ENCODE peak calls at places on chromosome 21, in six cellular contexts. D is transverse colon, H is HCT116, A is prostate gland, X is left ventricle myocardium inferior, Y is adrenal gland. Z is an unnamed sample.
A peak's percentile ranks its signal among the peaks of the same experiment; 100 is the strongest.

GRCh38 chr21:34642211-34643075 is 26.4 kb upstream of the CLIC6 start:
- DNase-seq in D (no peak), H (no peak), A (no peak), X (no peak), Y (no peak), Z (no peak)

GRCh38 chr21:26405735-26406361 is 167.2 kb downstream of the CYYR1 start:
- DNase-seq in D (no peak), H (no peak), A (no peak), X (no peak), Y (peak; percentile 58), Z (no peak)

GRCh38 chr21:32958288-32958992 is 67.3 kb upstream of the OLIG2 start:
- DNase-seq in D (no peak), H (no peak), A (no peak), X (no peak), Y (no peak), Z (no peak)

GRCh38 chr21:28521932-28522826 is 470.5 kb downstream of the LTN1 start:
- DNase-seq in D (no peak), H (no peak), A (no peak), X (no peak), Y (peak; percentile 68), Z (no peak)

GRCh38 chr21:29343517-29343916 is 44.8 kb downstream of the BACH1 start:
- DNase-seq in D (no peak), H (no peak), A (no peak), X (no peak), Y (no peak), Z (no peak)

GRCh38 chr21:26845066-26845749 is at the start of gene ADAMTS1:
- DNase-seq in D (peak; percentile 76), H (no peak), A (peak; percentile 68), X (peak; percentile 92), Y (peak; percentile 89), Z (peak; percentile 78)

GRCh38 chr21:35614412-35614901 is 445.9 kb downstream of the SETD4 start:
- DNase-seq in D (no peak), H (peak; percentile 4), A (no peak), X (no peak), Y (no peak), Z (no peak)

GRCh38 chr21:31107871-31108270 is 69.6 kb upstream of the KRTAP19-8 start:
- DNase-seq in D (no peak), H (no peak), A (no peak), X (no peak), Y (no peak), Z (no peak)

GRCh38 chr21:34357889-34358288 is 5.9 kb upstream of the KCNE2 start:
- DNase-seq in D (no peak), H (no peak), A (no peak), X (no peak), Y (peak; percentile 21), Z (no peak)

GRCh38 chr21:25639922-25640670 is 1.0 kb downstream of the JAM2 start:
- DNase-seq in D (no peak), H (no peak), A (peak; percentile 5), X (peak; percentile 38), Y (peak; percentile 55), Z (peak; percentile 22)

GRCh38 chr21:41185802-41186201 is 17.8 kb downstream of the BACE2 start:
- DNase-seq in D (no peak), H (no peak), A (no peak), X (no peak), Y (no peak), Z (no peak)

GRCh38 chr21:31731112-31731801 is 661 bp downstream of the SCAF4 start:
- DNase-seq in D (peak; percentile 72), H (no peak), A (peak; percentile 35), X (peak; percentile 40), Y (peak; percentile 71), Z (peak; percentile 78)

GRCh38 chr21:34808569-34809204 is 139.9 kb downstream of the CLIC6 start:
- DNase-seq in D (no peak), H (no peak), A (no peak), X (no peak), Y (no peak), Z (no peak)

GRCh38 chr21:15009964-15010363 is 54.8 kb downstream of the NRIP1 start:
- DNase-seq in D (no peak), H (no peak), A (no peak), X (no peak), Y (no peak), Z (no peak)

GRCh38 chr21:40053007-40053406 is 185.8 kb downstream of the PCP4 start:
- DNase-seq in D (peak; percentile 13), H (no peak), A (peak; percentile 74), X (peak; percentile 41), Y (peak; percentile 83), Z (no peak)

GRCh38 chr21:14241322-14241721 is 25.4 kb downstream of the RBM11 start:
- DNase-seq in D (no peak), H (no peak), A (no peak), X (no peak), Y (no peak), Z (no peak)

GRCh38 chr21:41008351-41008750 is 159.6 kb upstream of the BACE2 start:
- DNase-seq in D (no peak), H (no peak), A (no peak), X (no peak), Y (no peak), Z (no peak)

GRCh38 chr21:36135391-36136094 is 664 bp downstream of the CBR3 start:
- DNase-seq in D (peak; percentile 62), H (no peak), A (peak; percentile 63), X (peak; percentile 83), Y (peak; percentile 82), Z (peak; percentile 78)

DNA sequence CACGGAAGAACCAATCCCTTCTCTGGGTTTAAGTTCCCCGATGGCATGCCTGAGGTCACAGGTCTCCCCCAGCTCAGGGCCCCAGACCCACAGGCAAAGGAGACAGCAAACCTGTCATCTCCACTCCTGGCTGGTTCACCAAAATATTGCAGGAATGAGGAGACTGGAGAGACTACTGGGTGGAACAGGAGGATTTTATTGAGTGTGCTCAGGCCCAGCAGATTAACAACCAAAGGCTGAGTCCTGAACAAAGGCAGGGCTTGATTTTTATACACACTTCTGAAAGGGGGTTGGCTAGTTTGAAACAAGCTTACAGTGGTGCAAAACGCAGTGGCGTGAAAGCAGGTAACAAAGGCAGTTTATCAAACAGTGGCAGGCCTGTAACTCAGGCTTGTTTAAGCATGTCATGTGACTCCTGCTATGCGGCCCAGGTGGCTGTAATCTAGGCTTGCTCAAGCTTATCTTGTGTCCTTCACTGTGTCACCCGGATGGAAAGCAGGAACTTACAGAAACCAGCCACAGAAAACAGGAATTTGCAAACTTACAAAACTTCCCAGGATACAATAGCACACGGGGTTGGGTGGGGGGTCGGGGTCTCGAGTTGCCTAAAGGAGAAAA is 27.4 kb upstream of the KCNJ15 start:
- DNase-seq in D (no peak), H (no peak), A (no peak), X (no peak), Y (no peak), Z (peak; percentile 16)
- H3K4me1 ChIP-seq in D (peaks cover 3% of the 10 kb centered on the region), H (no peaks in the 10 kb centered on the region), A (no peaks in the 10 kb centered on the region), X (no peaks in the 10 kb centered on the region), Y (no peaks in the 10 kb centered on the region), Z (no peaks in the 10 kb centered on the region)

GRCh38 chr21:42250422-42251403 is 31.8 kb downstream of the ABCG1 start:
- DNase-seq in D (no peak), H (no peak), A (no peak), X (no peak), Y (no peak), Z (no peak)

GRCh38 chr21:42248783-42249597 is 30.1 kb downstream of the ABCG1 start:
- DNase-seq in D (no peak), H (no peak), A (no peak), X (no peak), Y (no peak), Z (no peak)

GRCh38 chr21:42247716-42248115 is 28.8 kb downstream of the ABCG1 start:
- DNase-seq in D (no peak), H (no peak), A (no peak), X (peak; percentile 6), Y (no peak), Z (no peak)

GRCh38 chr21:42245348-42246185 is 26.6 kb downstream of the ABCG1 start:
- DNase-seq in D (no peak), H (no peak), A (no peak), X (no peak), Y (peak; percentile 81), Z (no peak)

GRCh38 chr21:42248241-42248640 is 29.3 kb downstream of the ABCG1 start:
- DNase-seq in D (no peak), H (no peak), A (no peak), X (no peak), Y (no peak), Z (no peak)
- H3K4me1 ChIP-seq in D (peaks cover 29% of the 10 kb centered on the region), H (no peaks in the 10 kb centered on the region), A (no peaks in the 10 kb centered on the region), X (peaks cover 31% of the 10 kb centered on the region), Y (peaks cover 34% of the 10 kb centered on the region), Z (no peaks in the 10 kb centered on the region)

GRCh38 chr21:45164124-45164511 is 89.7 kb downstream of the ADARB1 start:
- DNase-seq in D (no peak), H (no peak), A (no peak), X (no peak), Y (no peak), Z (no peak)
- H3K4me1 ChIP-seq in D (peaks cover 6% of the 10 kb centered on the region), H (no peaks in the 10 kb centered on the region), A (peaks cover 3% of the 10 kb centered on the region), X (peaks cover 27% of the 10 kb centered on the region), Y (peaks cover 8% of the 10 kb centered on the region), Z (no peaks in the 10 kb centered on the region)

DNA sequence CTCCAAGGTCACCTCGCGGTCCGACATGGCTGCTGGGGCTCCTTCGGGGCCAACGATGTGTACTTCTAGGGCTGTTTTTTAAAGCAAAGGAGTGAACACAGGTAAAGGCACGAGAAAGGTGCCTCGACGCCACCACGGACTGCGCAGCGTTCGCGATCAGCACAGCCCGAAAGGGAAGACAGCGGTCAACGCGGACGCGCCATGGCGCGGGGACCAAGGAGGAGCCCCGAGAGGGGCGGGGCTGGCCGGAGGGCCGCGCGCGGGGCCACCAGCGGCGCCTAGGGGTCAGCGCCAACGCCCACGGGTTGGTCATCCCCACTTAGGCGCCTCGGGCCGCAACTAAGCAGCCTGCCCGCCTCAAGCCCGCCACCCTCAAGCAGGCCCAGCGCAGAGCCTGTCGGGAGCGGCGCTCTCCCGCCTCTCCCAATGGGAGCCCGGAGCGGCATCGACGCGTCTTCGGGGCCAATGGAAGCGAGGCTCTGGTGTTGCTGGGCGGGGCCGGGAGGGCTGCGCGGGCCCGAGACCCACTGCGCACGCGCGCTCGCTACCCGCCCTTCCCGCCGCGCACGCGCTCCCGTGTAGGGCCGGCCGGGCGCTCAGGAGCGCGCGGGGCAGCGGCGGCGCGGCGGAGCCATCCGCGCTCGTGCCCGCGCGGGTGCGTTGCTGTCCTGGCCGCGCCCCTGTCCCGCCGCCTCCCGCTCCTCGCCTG is at the start of gene DIP2A:
- DNase-seq in D (peak; percentile 96), H (peak; percentile 91), A (peak; percentile 93), X (peak; percentile 95), Y (peak; percentile 97), Z (peak; percentile 94)
- H3K4me1 ChIP-seq in D (peaks cover 50% of the 10 kb centered on the region), H (peaks cover 26% of the 10 kb centered on the region), A (no peaks in the 10 kb centered on the region), X (peaks cover 93% of the 10 kb centered on the region), Y (peaks cover 44% of the 10 kb centered on the region), Z (peaks cover 10% of the 10 kb centered on the region)

GRCh38 chr21:45529785-45530422 is 12.3 kb downstream of the SLC19A1 start:
- DNase-seq in D (no peak), H (no peak), A (no peak), X (no peak), Y (no peak), Z (no peak)
- H3K4me1 ChIP-seq in D (peaks cover 36% of the 10 kb centered on the region), H (no peaks in the 10 kb centered on the region), A (no peaks in the 10 kb centered on the region), X (peaks cover 27% of the 10 kb centered on the region), Y (peaks cover 19% of the 10 kb centered on the region), Z (peaks cover 29% of the 10 kb centered on the region)

GRCh38 chr21:44931501-44932365 is 8.1 kb upstream of the SLX9 start:
- DNase-seq in D (no peak), H (no peak), A (no peak), X (peak; percentile 15), Y (no peak), Z (no peak)
- H3K4me1 ChIP-seq in D (peaks cover 38% of the 10 kb centered on the region), H (peaks cover 20% of the 10 kb centered on the region), A (peaks cover 12% of the 10 kb centered on the region), X (peaks cover 30% of the 10 kb centered on the region), Y (peaks cover 17% of the 10 kb centered on the region), Z (peaks cover 10% of the 10 kb centered on the region)

Z was measured in colonic mucosa.